ENCODE peak calls at places on chromosomes 11 and 22, in five cellular contexts. E is CD4-positive, CD25-positive, alpha-beta regulatory T cell; H is hepatocyte; C is transverse colon; I is brain microvascular endothelial cell. Q is an unnamed sample.

GRCh38 chr22:46335201-46336118 is at the start of gene TRMU:
- DNase-seq in E (peak), H (peak), C (peak), I (peak), Q (peak)

GRCh38 chr11:46826310-46827044 is 19.6 kb downstream of the CKAP5 start:
- DNase-seq in E (peak), H (peak), C (peak), I (peak), Q (peak)

GRCh38 chr11:65887723-65888162 is 528 bp downstream of the FIBP start:
- DNase-seq in E (no peak), H (no peak), C (no peak), I (no peak), Q (no peak)

GRCh38 chr22:22865311-22866072 is 22.1 kb upstream of the IGLL5 start:
- DNase-seq in E (no peak), H (no peak), C (peak), I (no peak), Q (no peak)

GRCh38 chr11:77195071-77195705 is 67.1 kb downstream of the MYO7A start:
- DNase-seq in E (no peak), H (no peak), C (no peak), I (no peak), Q (no peak)

GRCh38 chr22:42644422-42645340 is 4.3 kb upstream of the ATP5MGL start:
- DNase-seq in E (no peak), H (peak), C (peak), I (no peak), Q (peak)

GRCh38 chr22:30704978-30705377 is 10.3 kb downstream of the OSBP2 start:
- DNase-seq in E (no peak), H (no peak), C (no peak), I (no peak), Q (no peak)

GRCh38 chr11:30868495-30869130 is 282.5 kb upstream of the MPPED2 start:
- DNase-seq in E (no peak), H (no peak), C (no peak), I (no peak), Q (no peak)

GRCh38 chr11:117942255-117942654 is 13.1 kb upstream of the TMPRSS13 start:
- DNase-seq in E (no peak), H (no peak), C (no peak), I (no peak), Q (no peak)

GRCh38 chr22:20567993-20568417 is 60.6 kb downstream of the MED15 start:
- DNase-seq in E (no peak), H (peak), C (no peak), I (peak), Q (peak)

GRCh38 chr11:45390407-45390806 is 104.3 kb upstream of the SYT13 start:
- DNase-seq in E (no peak), H (no peak), C (no peak), I (peak), Q (no peak)

GRCh38 chr22:27919943-27920755 is 1.1 kb upstream of the PITPNB start:
- DNase-seq in E (no peak), H (peak), C (no peak), I (peak), Q (peak)

GRCh38 chr11:90234977-90235376 is 12.1 kb upstream of the CHORDC1 start:
- DNase-seq in E (no peak), H (peak), C (no peak), I (no peak), Q (no peak)

GRCh38 chr11:25943777-25944661 is 387.9 kb upstream of the ANO3 start:
- DNase-seq in E (no peak), H (peak), C (peak), I (no peak), Q (peak)

GRCh38 chr22:27075028-27075678 is 417.8 kb downstream of the MIAT start:
- DNase-seq in E (no peak), H (no peak), C (no peak), I (no peak), Q (peak)

GRCh38 chr11:26858098-26858497 is 135.8 kb upstream of the FIBIN start:
- DNase-seq in E (no peak), H (no peak), C (no peak), I (no peak), Q (no peak)

GRCh38 chr22:44273175-44273574 is 39.6 kb downstream of the SHISAL1 start:
- DNase-seq in E (no peak), H (no peak), C (no peak), I (no peak), Q (no peak)

GRCh38 chr11:45658292-45658991 is 7.0 kb downstream of the CHST1 start:
- DNase-seq in E (no peak), H (peak), C (peak), I (peak), Q (peak)

GRCh38 chr11:29352273-29352672 is 664.6 kb downstream of the KCNA4 start:
- DNase-seq in E (no peak), H (no peak), C (no peak), I (no peak), Q (peak)

GRCh38 chr22:28435271-28435825 is 244.3 kb downstream of the TTC28 start:
- DNase-seq in E (no peak), H (no peak), C (peak), I (no peak), Q (no peak)

GRCh38 chr11:122804161-122804560 is 34.1 kb upstream of the CRTAM start:
- DNase-seq in E (no peak), H (no peak), C (no peak), I (peak), Q (no peak)

DNA sequence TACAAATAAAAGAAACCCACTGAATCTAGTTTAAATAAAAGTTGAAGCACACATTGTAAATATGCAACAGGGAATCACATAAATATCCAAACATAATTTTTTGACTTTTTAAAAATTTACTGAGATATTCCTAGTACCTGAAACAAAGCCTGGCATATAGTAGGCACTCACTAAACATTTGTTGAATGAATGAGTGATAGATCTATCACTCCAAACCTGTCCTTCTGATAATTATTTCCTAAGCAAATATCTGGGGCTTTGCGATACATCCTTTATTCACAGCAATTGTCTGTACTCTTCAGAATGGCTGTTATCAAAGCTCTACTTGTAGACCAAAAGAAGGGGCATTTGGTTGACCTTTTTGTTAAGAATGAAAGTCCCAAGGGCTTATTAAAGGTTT is 2.6 kb upstream of the PSMA1 start:
- DNase-seq in E (no peak), H (no peak), C (no peak), I (no peak), Q (no peak)
- H3K4me3 ChIP-seq in E (no peak), H (no peak), C (no peak), I (no peak), Q (no peak)

DNA sequence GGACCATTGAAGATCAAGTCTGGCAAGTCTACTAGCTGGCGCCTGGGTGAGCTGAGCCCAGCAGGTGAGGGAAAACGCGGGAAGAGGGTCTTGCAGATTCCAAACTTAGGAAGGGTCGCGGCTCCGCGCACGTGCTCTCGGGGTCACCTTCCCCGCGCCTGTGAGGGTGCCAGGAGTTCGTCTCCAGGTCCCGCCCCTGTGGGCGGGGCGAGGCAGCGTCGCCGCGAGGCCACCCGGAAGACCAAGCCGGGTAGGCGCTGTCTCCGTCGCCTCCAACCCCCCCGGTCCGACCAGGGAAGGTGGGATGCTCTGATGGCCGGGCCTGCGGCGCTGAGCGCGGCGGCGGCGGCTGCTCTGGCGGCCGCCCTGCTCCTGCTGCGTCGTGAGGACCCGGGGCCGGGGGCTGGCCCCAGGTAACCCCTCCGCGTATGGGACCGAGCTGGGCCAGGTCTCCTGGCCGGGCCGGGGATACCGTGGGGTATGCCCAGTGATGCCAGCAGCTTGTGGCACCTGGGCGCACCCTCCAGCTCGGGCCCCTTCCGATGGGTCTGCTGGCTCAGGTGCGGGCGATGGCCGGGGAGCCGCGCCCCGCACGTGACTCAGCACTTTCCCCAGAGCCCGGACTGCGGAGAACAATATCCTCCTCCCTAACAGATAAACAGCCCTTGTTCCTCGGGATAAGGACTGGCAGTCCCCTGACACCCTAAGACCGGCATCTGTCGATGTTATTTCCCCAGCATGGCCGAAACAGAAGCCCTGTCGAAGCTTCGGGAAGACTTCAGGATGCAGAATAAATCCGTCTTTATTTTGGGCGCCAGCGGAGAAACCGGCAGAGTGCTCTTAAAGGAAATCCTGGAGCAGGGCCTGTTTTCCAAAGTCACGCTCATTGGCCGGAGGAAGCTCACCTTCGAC is at the start of gene HTATIP2:
- DNase-seq in E (peak), H (peak), C (peak), I (no peak), Q (peak)
- H3K4me3 ChIP-seq in E (peak), H (peak), C (peak), I (peak), Q (peak)

GRCh38 chr11:120564573-120565301 is 53.2 kb downstream of the GRIK4 start:
- DNase-seq in E (no peak), H (peak), C (no peak), I (peak), Q (peak)

GRCh38 chr11:120562806-120563425 is 51.4 kb downstream of the GRIK4 start:
- DNase-seq in E (no peak), H (no peak), C (no peak), I (no peak), Q (peak)

GRCh38 chr11:120563698-120564572 is 52.4 kb downstream of the GRIK4 start:
- DNase-seq in E (no peak), H (peak), C (no peak), I (no peak), Q (peak)

GRCh38 chr11:120566176-120566575 is 54.6 kb downstream of the GRIK4 start:
- DNase-seq in E (no peak), H (no peak), C (no peak), I (peak), Q (peak)

DNA sequence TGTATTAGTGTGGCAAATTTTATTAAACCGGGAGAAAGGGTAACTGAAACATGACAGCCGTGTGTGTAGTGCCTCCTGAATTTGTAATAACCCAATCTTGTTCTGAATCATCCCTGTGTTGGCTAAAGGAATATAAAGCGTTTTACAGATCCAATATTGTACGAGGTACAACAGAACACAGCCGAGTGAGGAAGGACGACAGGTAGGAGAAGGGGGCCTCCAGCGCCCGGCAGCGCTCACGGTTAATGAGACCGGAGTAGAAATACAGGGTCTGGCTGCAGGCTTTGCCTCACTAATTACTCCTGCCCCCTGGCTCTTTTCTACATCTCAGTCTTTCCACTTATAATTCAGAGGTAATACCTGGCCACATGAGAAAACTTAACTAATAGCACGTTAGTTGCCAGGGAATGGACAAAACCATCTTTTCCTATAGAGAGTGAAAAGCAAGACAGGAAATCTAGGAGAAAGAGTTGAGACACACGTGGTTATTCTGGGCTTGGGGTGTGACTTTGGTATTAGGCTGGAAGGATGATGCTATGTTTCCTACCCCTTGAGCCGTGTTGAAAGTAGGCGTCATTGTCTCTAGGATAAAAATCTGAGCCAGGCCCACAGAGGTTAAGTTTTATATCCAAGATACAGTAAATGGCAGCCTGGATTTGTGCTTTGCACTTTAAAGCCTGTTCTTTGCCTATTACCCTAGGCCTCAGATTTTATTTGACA is 54.0 kb downstream of the GRIK4 start:
- DNase-seq in E (no peak), H (no peak), C (no peak), I (no peak), Q (peak)
- H3K4me3 ChIP-seq in E (no peak), H (no peak), C (no peak), I (peak), Q (peak)

DNA sequence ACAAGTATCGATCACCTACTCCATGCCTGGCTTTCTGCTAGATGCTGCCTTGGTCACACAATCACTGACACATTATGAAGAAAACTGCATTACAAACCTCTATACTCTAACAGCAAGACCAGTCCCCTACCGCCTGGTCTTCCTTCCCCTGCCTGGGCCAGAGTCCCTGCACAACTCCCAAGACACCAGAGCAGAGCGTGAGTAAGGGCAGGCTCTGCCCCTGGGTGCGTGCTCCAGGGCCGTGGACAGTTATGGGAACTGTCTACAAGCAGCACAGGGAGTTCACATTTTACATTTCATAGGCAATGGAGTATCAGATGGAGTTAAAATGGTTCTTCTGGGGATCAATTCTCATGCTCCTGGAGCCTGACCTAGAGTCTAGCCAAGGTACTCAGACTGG is 6.5 kb downstream of the FZD4 start:
- DNase-seq in E (no peak), H (no peak), C (no peak), I (no peak), Q (no peak)
- H3K4me3 ChIP-seq in E (no peak), H (no peak), C (no peak), I (no peak), Q (peak)

GRCh38 chr11:95152878-95153856 is 63.5 kb downstream of the ENDOD1 start:
- DNase-seq in E (no peak), H (no peak), C (no peak), I (no peak), Q (no peak)
- H3K4me3 ChIP-seq in E (peak), H (no peak), C (no peak), I (no peak), Q (no peak)

GRCh38 chr11:62542750-62543567 is 3.6 kb downstream of the AHNAK start:
- DNase-seq in E (peak), H (peak), C (peak), I (peak), Q (peak)
- H3K4me3 ChIP-seq in E (peak), H (peak), C (peak), I (peak), Q (peak)

DNA sequence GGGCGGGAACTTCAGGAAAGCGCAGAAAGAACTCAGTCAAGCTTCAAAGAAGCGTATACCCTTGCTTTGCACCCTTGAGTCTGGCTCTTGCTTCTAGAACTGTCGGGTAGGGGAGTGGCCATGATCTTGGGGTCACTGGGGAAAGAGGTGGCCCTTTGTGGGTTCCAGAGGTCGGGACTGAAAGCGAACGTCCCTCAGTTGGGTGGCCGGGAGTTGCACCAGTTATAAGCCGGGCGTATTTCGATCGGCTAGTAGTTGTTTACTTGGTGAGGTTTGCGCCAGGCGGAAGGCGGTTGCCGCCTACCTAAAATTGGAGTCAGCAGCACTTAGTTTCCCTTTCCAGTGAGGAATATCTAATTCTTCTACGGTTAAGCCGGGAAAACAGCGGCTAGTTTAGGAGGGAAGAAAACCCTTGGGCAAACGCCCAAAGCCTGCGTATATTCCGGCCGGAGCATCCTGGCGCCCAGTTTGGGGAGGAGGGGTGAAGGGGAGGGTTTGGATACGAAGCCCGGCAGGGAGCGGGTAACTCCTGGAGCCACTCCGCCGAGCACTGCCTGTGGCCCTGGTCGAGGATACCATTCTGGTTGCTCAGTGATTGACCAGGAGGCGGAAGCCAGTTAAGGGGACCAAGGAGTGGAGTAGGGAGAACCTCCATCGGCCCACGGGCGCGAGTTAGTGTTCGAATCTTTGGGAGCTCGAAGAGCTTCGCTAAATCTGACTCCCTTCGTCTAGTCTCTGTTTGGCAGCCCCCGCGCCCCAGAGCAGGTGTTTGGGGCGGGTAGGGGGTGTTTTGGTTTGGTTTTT is 810 bp upstream of the WT1 start:
- DNase-seq in E (no peak), H (no peak), C (no peak), I (no peak), Q (peak)
- H3K4me3 ChIP-seq in E (no peak), H (no peak), C (no peak), I (no peak), Q (peak)